ENCODE peak calls at places on chromosomes 5 and 9, in eight cellular contexts. B is nephron progenitor cell, M is GM12865, Y is cardiac muscle cell, R is HFF-Myc, Q is AG04450, G is neural crest cell, W is RWPE1. Z is an unnamed sample.
A peak's percentile ranks its signal among the peaks of the same experiment; 100 is the strongest.

GRCh38 chr5:154213592-154213991 is 23.1 kb downstream of the GALNT10 start:
- DNase-seq in G (no peak), W (no peak), Q (no peak), Y (no peak), B (no peak), R (no peak), M (no peak), Z (no peak)

GRCh38 chr5:127746756-127747155 is 43.6 kb downstream of the CCDC192 start:
- DNase-seq in W (peak; percentile 30), R (no peak), Q (peak; percentile 18), B (no peak), M (peak; percentile 16), G (no peak), Y (no peak), Z (no peak)

GRCh38 chr9:27528278-27528885 is 1.2 kb downstream of the MOB3B start:
- DNase-seq in Y (peak; percentile 79), Q (no peak), G (peak; percentile 57), B (peak; percentile 76), R (no peak), M (peak; percentile 52), W (peak; percentile 84), Z (peak; percentile 65)

GRCh38 chr5:88886756-88887741 is 4.1 kb upstream of the MEF2C start:
- DNase-seq in G (no peak), B (no peak), Y (no peak), Q (no peak), M (peak; percentile 75), W (no peak), R (no peak), Z (no peak)

GRCh38 chr9:87157366-87158031 is 210.2 kb upstream of the GAS1 start:
- DNase-seq in G (no peak), Y (no peak), Q (no peak), W (peak; percentile 21), R (no peak), B (no peak), M (no peak), Z (no peak)

GRCh38 chr9:2208465-2208864 is 193.3 kb downstream of the SMARCA2 start:
- DNase-seq in W (no peak), B (no peak), G (no peak), Y (peak; percentile 65), Q (no peak), M (no peak), R (no peak), Z (no peak)

GRCh38 chr5:172179032-172179989 is 8.7 kb downstream of the STK10 start:
- DNase-seq in W (no peak), M (peak; percentile 85), G (peak; percentile 25), Y (peak; percentile 13), R (no peak), Q (no peak), B (no peak), Z (peak; percentile 74)

GRCh38 chr9:6007770-6008168 is 7.7 kb downstream of the RANBP6 start:
- DNase-seq in Q (no peak), Y (peak; percentile 95), W (peak; percentile 11), R (no peak), M (peak; percentile 81), B (peak; percentile 93), G (peak; percentile 75), Z (peak; percentile 82)

GRCh38 chr9:127634698-127635097 is 22.6 kb downstream of the STXBP1 start:
- DNase-seq in R (no peak), G (no peak), Q (no peak), Y (no peak), W (no peak), M (peak; percentile 6), B (no peak), Z (peak; percentile 11)

GRCh38 chr9:124708070-124708469 is 63.0 kb downstream of the NR6A1 start:
- DNase-seq in M (no peak), Y (no peak), W (no peak), Q (no peak), G (no peak), B (no peak), R (no peak), Z (no peak)

GRCh38 chr5:116577064-116577788 is 2.6 kb upstream of the SEMA6A start:
- DNase-seq in R (no peak), Y (no peak), M (peak; percentile 89), W (no peak), B (no peak), G (no peak), Q (no peak), Z (peak; percentile 37)

GRCh38 chr9:8331507-8331906 is 531.9 kb upstream of the DMAC1 start:
- DNase-seq in M (no peak), B (no peak), G (no peak), W (no peak), Q (no peak), R (no peak), Y (no peak), Z (no peak)

GRCh38 chr5:32190094-32190493 is 16.0 kb upstream of the GOLPH3 start:
- DNase-seq in R (peak; percentile 96), G (no peak), W (no peak), B (no peak), Q (peak; percentile 59), M (no peak), Y (no peak), Z (no peak)

GRCh38 chr9:128899566-128900322 is 17.8 kb downstream of the LRRC8A start:
- DNase-seq in B (no peak), M (peak; percentile 55), R (no peak), Y (no peak), W (peak; percentile 67), G (no peak), Q (no peak), Z (peak; percentile 39)

GRCh38 chr5:158382473-158382872 is 523.5 kb upstream of the CLINT1 start:
- DNase-seq in W (peak; percentile 98), R (peak; percentile 87), Y (no peak), Q (peak; percentile 88), M (peak; percentile 38), B (no peak), G (no peak), Z (peak; percentile 78)

GRCh38 chr9:95104966-95105365 is 212.5 kb downstream of the FANCC start:
- DNase-seq in B (no peak), Y (no peak), R (no peak), W (no peak), G (no peak), Q (no peak), M (no peak), Z (no peak)

GRCh38 chr9:127356906-127357305 is 40.1 kb upstream of the SLC2A8 start:
- DNase-seq in Q (no peak), B (no peak), Y (no peak), G (no peak), W (no peak), M (no peak), R (no peak), Z (no peak)

DNA sequence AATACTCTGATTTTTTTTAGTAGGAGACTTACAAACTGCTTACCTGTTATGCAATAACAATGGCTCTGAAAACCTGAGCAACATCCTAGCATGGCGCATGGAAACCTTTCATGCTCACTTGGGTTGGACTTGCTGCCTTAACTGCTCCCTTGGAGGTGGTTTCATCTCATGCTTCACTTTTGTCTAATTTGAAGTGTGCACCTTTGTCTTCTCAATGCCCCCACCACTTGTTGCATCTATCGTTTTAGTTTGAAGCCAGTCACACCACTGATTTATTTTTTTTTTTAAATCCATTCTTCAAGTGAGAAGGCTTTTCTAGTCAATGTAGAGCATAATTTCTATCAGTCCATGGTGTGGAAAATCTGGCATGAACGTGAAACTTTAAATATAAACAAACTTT is 63.2 kb downstream of the CFAP90 start:
- DNase-seq in M (no peak), R (no peak), W (no peak), Q (no peak), Y (no peak), B (no peak), G (no peak), Z (no peak)
- TF ChIP-seq CTCF in M (no peak), R (no peak), W (no peak), Q (no peak), Y (no peak), B (no peak), G (no peak), Z (no peak)

DNA sequence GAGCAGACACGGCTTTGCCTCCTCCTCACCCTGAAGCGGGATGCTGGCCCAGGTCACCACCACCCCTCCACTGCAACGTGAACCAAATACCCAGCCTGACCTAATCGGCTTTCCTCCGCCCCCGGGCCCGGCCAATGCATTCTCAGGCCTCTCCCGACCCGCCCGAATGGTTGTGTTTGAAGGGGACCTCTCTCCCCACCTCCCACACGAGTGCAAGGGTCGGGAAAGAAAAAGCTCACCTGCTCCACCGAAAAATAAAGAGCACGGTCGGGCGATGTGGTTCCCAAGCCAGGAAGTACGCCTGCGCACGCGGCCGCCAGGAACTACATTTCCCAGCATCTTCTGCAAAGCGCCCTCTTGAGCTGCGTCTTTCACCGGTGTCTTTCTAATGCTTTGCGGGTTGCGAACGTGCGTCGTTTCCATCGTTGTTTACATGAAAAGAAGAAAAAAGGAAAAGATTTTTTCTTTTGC is at the start of gene ZNF883:
- DNase-seq in B (peak; percentile 42), R (peak; percentile 33), Y (peak; percentile 76), G (peak; percentile 33), W (peak; percentile 50), Q (no peak), M (no peak), Z (peak; percentile 66)
- TF ChIP-seq CTCF in B (no peak), R (no peak), Y (peak; percentile 33), G (no peak), W (no peak), Q (peak; percentile 23), M (no peak), Z (no peak)

DNA sequence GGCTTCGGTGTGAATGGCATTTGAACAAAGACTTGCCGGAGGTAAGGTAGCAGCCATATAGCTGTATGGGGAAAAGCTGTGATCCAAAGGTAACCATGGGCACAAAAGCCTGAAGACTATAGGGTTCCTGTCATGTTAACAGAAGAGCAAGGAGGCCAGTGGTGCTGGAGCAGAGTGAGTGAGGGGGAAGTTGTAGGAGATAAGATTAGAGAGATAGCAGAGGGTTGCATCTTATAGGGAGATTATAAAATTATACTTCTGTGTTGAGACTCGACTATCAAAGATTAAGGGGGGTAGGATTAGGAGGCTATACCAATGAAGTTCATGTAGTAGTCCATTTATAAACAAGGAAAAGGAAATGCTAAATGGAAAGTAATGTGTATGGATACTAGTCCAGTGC is 3.3 kb downstream of the NCBP1 start:
- DNase-seq in G (no peak), R (no peak), M (no peak), Q (no peak), W (no peak), Y (no peak), B (no peak), Z (no peak)
- TF ChIP-seq CTCF in G (no peak), R (no peak), M (no peak), Q (no peak), W (no peak), Y (no peak), B (no peak), Z (no peak)

GRCh38 chr5:155906046-155906445 is 420.9 kb upstream of the SGCD start:
- DNase-seq in G (no peak), Y (peak; percentile 4), M (no peak), Q (no peak), R (no peak), B (no peak), W (no peak), Z (no peak)

GRCh38 chr5:155908543-155908942 is 418.4 kb upstream of the SGCD start:
- DNase-seq in G (no peak), B (no peak), Y (no peak), Q (no peak), W (no peak), M (no peak), R (no peak), Z (no peak)

DNA sequence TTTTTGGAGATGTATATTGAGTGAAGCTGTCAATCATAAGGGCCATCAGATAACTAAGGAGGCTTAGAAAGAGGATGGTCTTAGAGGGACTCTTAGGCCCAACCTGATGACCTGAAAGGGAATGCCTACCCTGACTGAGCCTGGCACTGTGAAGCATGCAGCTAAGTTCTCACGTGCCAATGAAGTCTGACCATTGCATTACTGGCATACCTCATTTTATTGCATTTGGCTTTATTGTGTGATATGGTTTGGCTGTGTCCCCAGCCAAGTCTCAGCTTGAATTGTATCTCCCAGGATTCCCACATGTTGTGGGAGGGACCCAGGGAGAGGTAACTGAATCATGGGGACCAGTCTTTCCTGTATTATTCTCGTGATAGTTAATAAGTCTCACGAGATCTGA is 421.6 kb upstream of the SGCD start:
- DNase-seq in M (no peak), Y (no peak), R (no peak), G (no peak), B (no peak), W (no peak), Q (no peak), Z (no peak)
- TF ChIP-seq CTCF in M (no peak), Y (no peak), R (no peak), G (no peak), B (no peak), W (no peak), Q (no peak), Z (no peak)

Z was measured in activated CD8-positive, alpha-beta T cell treated with anti-CD3 and anti-CD28 coated beads for 36 hours.